ENCODE peak calls at places on chromosomes 6 and 20, in seven cellular contexts. H, R, A, B, L, Z and J are unnamed samples.

GRCh38 chr6:33592595-33593413 is 12.7 kb upstream of the BAK1 start:
- DNase-seq in A (peak; percentile 41), B (peak; percentile 64), Z (no peak), H (peak; percentile 70), L (no peak), R (peak; percentile 85), J (peak; percentile 71)

GRCh38 chr6:151175924-151176445 is 63.8 kb upstream of the AKAP12 start:
- DNase-seq in H (no peak), B (no peak), A (no peak), R (no peak), L (no peak), Z (no peak), J (no peak)

GRCh38 chr6:142420822-142421221 is 119.0 kb downstream of the ADGRG6 start:
- DNase-seq in B (no peak), A (no peak), L (no peak), Z (no peak), R (no peak), H (no peak), J (no peak)

GRCh38 chr6:158909938-158910337 is 90.1 kb downstream of the RSPH3 start:
- DNase-seq in R (no peak), B (no peak), L (no peak), A (no peak), H (no peak), Z (no peak), J (no peak)

GRCh38 chr6:15313367-15313766 is 67.5 kb downstream of the JARID2 start:
- DNase-seq in A (peak; percentile 77), H (no peak), Z (no peak), R (no peak), L (no peak), B (peak; percentile 73), J (no peak)

GRCh38 chr6:157632821-157633220 is 190.2 kb upstream of the SNX9 start:
- DNase-seq in A (peak; percentile 66), Z (no peak), R (no peak), H (no peak), L (no peak), B (no peak), J (no peak)

GRCh38 chr6:127343753-127344659 is 597 bp upstream of the ECHDC1 start:
- DNase-seq in L (no peak), B (no peak), H (no peak), Z (no peak), R (no peak), A (peak; percentile 18), J (no peak)

GRCh38 chr20:10853176-10853575 is 179.4 kb upstream of the JAG1 start:
- DNase-seq in Z (no peak), H (no peak), B (no peak), A (no peak), R (no peak), L (no peak), J (no peak)

GRCh38 chr6:113901482-113901881 is 44.3 kb downstream of the MARCKS start:
- DNase-seq in L (no peak), H (no peak), R (no peak), A (no peak), B (no peak), Z (no peak), J (no peak)

GRCh38 chr20:60785817-60786216 is 466.2 kb upstream of the CDH4 start:
- DNase-seq in Z (no peak), A (peak; percentile 59), L (no peak), B (no peak), H (no peak), R (no peak), J (no peak)

GRCh38 chr20:21102252-21102609 is 3.9 kb downstream of the LINC00237 start:
- DNase-seq in B (no peak), R (no peak), L (no peak), H (peak; percentile 52), A (peak; percentile 38), Z (no peak), J (no peak)

GRCh38 chr20:63089051-63089907 is 82.5 kb upstream of the BHLHE23 start:
- DNase-seq in H (peak; percentile 10), L (peak; percentile 13), Z (no peak), A (peak; percentile 8), B (peak; percentile 50), R (no peak), J (no peak)

GRCh38 chr6:42661540-42662153 is 60.8 kb downstream of the PRPH2 start:
- DNase-seq in L (peak; percentile 72), Z (peak; percentile 38), B (peak; percentile 85), A (peak; percentile 91), H (peak; percentile 83), R (peak; percentile 81), J (peak; percentile 65)

GRCh38 chr20:59123011-59123676 is 40.5 kb upstream of the ZNF831 start:
- DNase-seq in L (no peak), A (no peak), H (no peak), B (no peak), R (peak; percentile 87), Z (no peak), J (peak; percentile 49)

GRCh38 chr6:22145294-22145693 is 151.5 kb downstream of the PRL start:
- DNase-seq in Z (no peak), R (no peak), A (no peak), B (no peak), H (no peak), L (no peak), J (no peak)

GRCh38 chr6:22147469-22147815 is 149.4 kb downstream of the PRL start:
- DNase-seq in B (no peak), R (no peak), L (no peak), Z (no peak), A (no peak), H (no peak), J (no peak)

GRCh38 chr6:22147983-22148797 is 148.6 kb downstream of the PRL start:
- DNase-seq in A (peak; percentile 43), B (no peak), L (no peak), H (no peak), Z (peak; percentile 59), R (no peak), J (no peak)

GRCh38 chr6:22146581-22147468 is 150.0 kb downstream of the PRL start:
- DNase-seq in A (peak; percentile 15), Z (no peak), B (no peak), H (peak; percentile 44), L (no peak), R (no peak), J (no peak)

GRCh38 chr6:22145823-22146379 is 150.9 kb downstream of the PRL start:
- DNase-seq in H (no peak), Z (peak; percentile 30), L (no peak), R (no peak), B (no peak), A (peak; percentile 17), J (no peak)
- TF ChIP-seq CTCF in H (no peak), Z (peak; percentile 5), L (no peak), R (no peak), B (no peak), A (peak; percentile 20), J (no peak)

GRCh38 chr6:135940783-135941182 is 89.3 kb downstream of the PDE7B start:
- DNase-seq in A (no peak), Z (no peak), L (no peak), H (no peak), B (no peak), R (no peak), J (no peak)

GRCh38 chr6:135936606-135937005 is 85.1 kb downstream of the PDE7B start:
- DNase-seq in H (no peak), B (no peak), Z (peak; percentile 89), A (no peak), R (no peak), L (no peak), J (no peak)

GRCh38 chr6:135937126-135937525 is 85.6 kb downstream of the PDE7B start:
- DNase-seq in B (no peak), A (no peak), H (no peak), Z (no peak), R (no peak), L (no peak), J (no peak)

GRCh38 chr6:135939216-135939610 is 87.7 kb downstream of the PDE7B start:
- DNase-seq in B (peak; percentile 80), A (no peak), L (no peak), Z (no peak), R (no peak), H (no peak), J (no peak)

DNA sequence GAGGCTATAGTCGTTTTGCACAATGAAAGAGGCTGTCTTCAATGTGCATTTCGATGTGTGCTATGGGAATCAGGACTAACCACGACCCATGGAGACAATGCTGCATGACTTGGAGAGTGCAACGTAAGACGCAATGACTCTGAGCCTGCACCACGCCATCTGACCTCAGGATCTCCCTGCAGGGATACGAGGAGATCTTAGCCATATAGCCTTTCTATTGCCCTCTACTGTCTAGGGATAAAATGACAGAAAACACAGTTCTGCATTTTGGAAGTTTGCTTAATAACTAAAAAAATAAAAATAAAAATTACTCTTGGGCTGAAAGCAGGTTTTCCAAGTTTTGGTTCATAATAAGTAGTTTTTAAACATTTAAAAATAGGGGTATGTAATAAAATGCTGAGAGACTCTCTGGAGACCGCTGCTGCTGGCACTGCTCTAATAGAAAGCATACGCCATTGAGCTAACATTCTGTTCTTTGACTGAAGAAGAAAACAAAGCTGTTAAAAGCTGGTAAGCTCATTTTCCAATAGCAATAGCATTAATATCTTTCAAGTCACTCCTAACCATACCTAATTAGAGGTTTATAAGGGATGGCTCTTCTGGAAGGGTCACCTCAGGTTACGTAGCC is 87.2 kb downstream of the PDE7B start:
- DNase-seq in R (no peak), B (peak; percentile 71), L (no peak), H (no peak), A (peak; percentile 25), Z (peak; percentile 21), J (no peak)
- TF ChIP-seq CTCF in R (peak; percentile 15), B (peak; percentile 47), L (no peak), H (peak; percentile 14), A (no peak), Z (peak; percentile 33), J (no peak)

DNA sequence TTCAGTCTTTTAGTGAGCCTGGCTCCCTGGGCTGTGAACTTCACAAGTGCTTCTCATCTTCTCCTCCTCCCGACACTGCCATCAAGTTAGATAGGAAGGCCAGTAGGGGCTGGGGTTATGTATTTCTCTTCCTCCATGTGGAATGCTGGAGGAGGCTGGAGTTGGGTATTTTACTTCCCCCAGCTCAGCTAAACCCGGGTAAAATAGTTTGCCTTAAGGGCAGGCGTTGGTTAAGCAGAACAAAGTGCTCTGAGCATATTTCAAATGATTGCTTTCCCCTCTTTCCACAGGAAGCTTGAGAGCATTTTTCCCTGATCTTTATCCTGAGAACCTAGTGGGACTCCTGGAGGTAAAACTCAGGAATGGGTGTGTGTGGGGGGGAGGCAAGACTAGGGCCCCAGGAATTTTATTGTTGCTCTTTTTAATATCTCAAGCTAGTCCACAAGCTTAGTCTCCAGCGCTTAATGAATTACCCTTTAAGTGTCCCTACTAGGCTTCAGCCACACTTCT is 16.9 kb upstream of the SUPT3H start:
- DNase-seq in B (no peak), H (no peak), Z (no peak), L (no peak), R (no peak), A (no peak), J (no peak)
- TF ChIP-seq CTCF in B (no peak), H (no peak), Z (no peak), L (no peak), R (no peak), A (no peak), J (no peak)

GRCh38 chr6:139135578-139136545 is 982 bp downstream of the HECA start:
- DNase-seq in B (peak; percentile 79), Z (no peak), A (peak; percentile 61), R (peak; percentile 73), H (peak; percentile 61), L (peak; percentile 24), J (peak; percentile 70)
- TF ChIP-seq CTCF in B (no peak), Z (no peak), A (no peak), R (no peak), H (no peak), L (no peak), J (no peak)